ENCODE peak calls at places on chromosome 18, in six cellular contexts. D, O, M, N, J and R are unnamed samples.

GRCh38 chr18:28771849-28772248 is 594.9 kb upstream of the CDH2 start:
- DNase-seq in D (no peak), O (no peak), M (no peak), N (no peak), J (peak; percentile 6), R (no peak)

GRCh38 chr18:49002045-49002444 is 51.3 kb upstream of the SMAD7 start:
- DNase-seq in D (no peak), O (no peak), M (no peak), N (no peak), J (no peak), R (no peak)

GRCh38 chr18:8480506-8481328 is 128.5 kb upstream of the RAB12 start:
- DNase-seq in D (peak; percentile 61), O (peak; percentile 20), M (peak; percentile 55), N (no peak), J (peak; percentile 73), R (peak; percentile 66)

GRCh38 chr18:813405-814071 is 1.5 kb upstream of the YES1 start:
- DNase-seq in D (no peak), O (no peak), M (no peak), N (no peak), J (no peak), R (no peak)

GRCh38 chr18:61870151-61870550 is 22.7 kb downstream of the RNF152 start:
- DNase-seq in D (no peak), O (no peak), M (peak; percentile 99), N (no peak), J (peak; percentile 92), R (no peak)

GRCh38 chr18:46148810-46149209 is 44.6 kb downstream of the HAUS1 start:
- DNase-seq in D (peak; percentile 76), O (peak; percentile 56), M (peak; percentile 66), N (peak; percentile 43), J (peak; percentile 59), R (peak; percentile 37)

GRCh38 chr18:57984490-57985109 is 59.4 kb upstream of the NEDD4L start:
- DNase-seq in D (no peak), O (no peak), M (no peak), N (no peak), J (no peak), R (no peak)

GRCh38 chr18:9335255-9336045 is 877 bp downstream of the TWSG1 start:
- DNase-seq in D (no peak), O (no peak), M (no peak), N (no peak), J (peak; percentile 29), R (peak; percentile 46)

GRCh38 chr18:52152036-52152435 is 188.0 kb upstream of the DCC start:
- DNase-seq in D (no peak), O (no peak), M (no peak), N (no peak), J (no peak), R (no peak)

GRCh38 chr18:1102848-1103247 is 198.2 kb downstream of the ADCYAP1 start:
- DNase-seq in D (no peak), O (no peak), M (no peak), N (no peak), J (no peak), R (no peak)

GRCh38 chr18:7749001-7749391 is 181.9 kb downstream of the PTPRM start:
- DNase-seq in D (no peak), O (no peak), M (no peak), N (no peak), J (no peak), R (no peak)

GRCh38 chr18:48641981-48642380 is 103.2 kb downstream of the CTIF start:
- DNase-seq in D (no peak), O (no peak), M (no peak), N (no peak), J (peak; percentile 41), R (no peak)

GRCh38 chr18:22558945-22559385 is 141.2 kb upstream of the CTAGE1 start:
- DNase-seq in D (no peak), O (no peak), M (peak; percentile 84), N (no peak), J (peak; percentile 72), R (no peak)

GRCh38 chr18:45920367-45920766 is 46.8 kb downstream of the EPG5 start:
- DNase-seq in D (no peak), O (no peak), M (no peak), N (no peak), J (peak; percentile 62), R (no peak)

GRCh38 chr18:57649536-57650495 is 28.2 kb upstream of the NARS1 start:
- DNase-seq in D (no peak), O (no peak), M (no peak), N (no peak), J (peak; percentile 70), R (peak; percentile 45)

DNA sequence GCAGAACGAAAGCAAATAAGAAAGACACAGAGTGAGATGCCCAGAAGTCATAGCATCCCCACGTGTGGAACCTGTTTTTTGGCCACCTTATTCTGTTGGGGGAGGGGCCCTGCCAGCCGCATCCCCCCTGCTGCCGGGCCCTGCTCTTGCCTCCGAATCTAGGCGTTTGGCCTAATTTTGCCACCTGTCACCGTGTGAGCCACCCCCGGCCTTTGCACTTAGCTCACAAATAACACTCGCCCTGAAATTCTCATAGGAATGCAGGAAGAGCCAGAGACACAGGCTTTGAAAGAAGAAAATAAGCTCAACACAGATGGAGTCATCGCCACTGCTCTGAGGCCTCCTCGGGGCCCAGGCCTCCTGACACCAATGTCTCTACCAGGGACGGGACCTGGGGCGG is 522.6 kb upstream of the SALL3 start:
- DNase-seq in D (no peak), O (no peak), M (no peak), N (no peak), J (no peak), R (no peak)
- H4K91ac ChIP-seq in D (no peak overlapping the region), O (no peak overlapping the region), M (no peak overlapping the region), N (no peak overlapping the region), J (no peak overlapping the region), R (no peak overlapping the region)

GRCh38 chr18:73842795-73843394 is 304.7 kb downstream of the FBXO15 start:
- DNase-seq in D (peak; percentile 44), O (peak; percentile 37), M (peak; percentile 63), N (no peak), J (peak; percentile 65), R (peak; percentile 72)
- H3K4me2 ChIP-seq in D (no peak overlapping the region), O (no peak overlapping the region), M (peak overlapping the region; percentile 8), N (no peak overlapping the region), J (peak overlapping the region; percentile 91), R (no peak overlapping the region)

GRCh38 chr18:67516432-67517223 is at the start of gene DSEL:
- DNase-seq in D (peak; percentile 98), O (peak; percentile 91), M (peak; percentile 94), N (no peak), J (peak; percentile 94), R (peak; percentile 92)
- H3K18ac ChIP-seq in D (peak within 1 kb of the TSS; percentile 29), O (peak within 1 kb of the TSS; percentile 90), M (peak within 1 kb of the TSS; percentile 98), N (peak within 1 kb of the TSS; percentile 75), J (peak within 1 kb of the TSS; percentile 74), R (peak within 1 kb of the TSS; percentile 49)

GRCh38 chr18:50039736-50040135 is 155.2 kb downstream of the MYO5B start:
- DNase-seq in D (no peak), O (no peak), M (no peak), N (no peak), J (no peak), R (no peak)

GRCh38 chr18:50044402-50044801 is 150.5 kb downstream of the MYO5B start:
- DNase-seq in D (peak; percentile 35), O (no peak), M (no peak), N (no peak), J (no peak), R (no peak)

GRCh38 chr18:50042611-50043010 is 152.3 kb downstream of the MYO5B start:
- DNase-seq in D (peak; percentile 34), O (no peak), M (no peak), N (no peak), J (no peak), R (no peak)

DNA sequence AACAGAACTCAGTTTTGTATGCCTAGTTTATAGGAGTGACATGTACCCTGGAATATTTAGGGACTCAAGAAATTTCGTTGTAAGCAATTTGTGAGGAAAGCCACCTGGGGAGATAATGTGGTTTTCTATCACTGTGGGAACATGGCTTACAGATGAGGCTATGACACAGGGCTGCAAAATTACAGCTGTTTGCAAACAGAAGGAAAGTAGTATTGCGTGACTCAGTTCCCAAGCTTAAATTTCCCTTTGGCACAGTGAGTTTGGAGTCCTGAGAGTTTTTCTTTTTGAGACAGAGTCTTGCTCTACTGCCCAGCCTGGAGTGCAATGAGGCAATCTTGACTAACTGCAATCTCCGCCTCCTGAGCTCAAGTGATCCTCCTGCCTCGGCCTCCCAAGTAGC is 149.8 kb downstream of the MYO5B start:
- DNase-seq in D (no peak), O (no peak), M (peak; percentile 3), N (no peak), J (no peak), R (peak; percentile 82)
- H4K91ac ChIP-seq in D (no peak overlapping the region), O (no peak overlapping the region), M (no peak overlapping the region), N (no peak overlapping the region), J (no peak overlapping the region), R (no peak overlapping the region)

GRCh38 chr18:5521000-5521399 is 22.8 kb downstream of the EPB41L3 start:
- DNase-seq in D (no peak), O (no peak), M (no peak), N (no peak), J (no peak), R (no peak)

GRCh38 chr18:5518179-5518770 is 25.5 kb downstream of the EPB41L3 start:
- DNase-seq in D (no peak), O (no peak), M (no peak), N (no peak), J (no peak), R (no peak)

GRCh38 chr18:5518899-5519371 is 24.9 kb downstream of the EPB41L3 start:
- DNase-seq in D (no peak), O (no peak), M (no peak), N (no peak), J (peak; percentile 71), R (peak; percentile 75)

GRCh38 chr18:5520464-5520863 is 23.3 kb downstream of the EPB41L3 start:
- DNase-seq in D (no peak), O (no peak), M (no peak), N (no peak), J (no peak), R (no peak)

DNA sequence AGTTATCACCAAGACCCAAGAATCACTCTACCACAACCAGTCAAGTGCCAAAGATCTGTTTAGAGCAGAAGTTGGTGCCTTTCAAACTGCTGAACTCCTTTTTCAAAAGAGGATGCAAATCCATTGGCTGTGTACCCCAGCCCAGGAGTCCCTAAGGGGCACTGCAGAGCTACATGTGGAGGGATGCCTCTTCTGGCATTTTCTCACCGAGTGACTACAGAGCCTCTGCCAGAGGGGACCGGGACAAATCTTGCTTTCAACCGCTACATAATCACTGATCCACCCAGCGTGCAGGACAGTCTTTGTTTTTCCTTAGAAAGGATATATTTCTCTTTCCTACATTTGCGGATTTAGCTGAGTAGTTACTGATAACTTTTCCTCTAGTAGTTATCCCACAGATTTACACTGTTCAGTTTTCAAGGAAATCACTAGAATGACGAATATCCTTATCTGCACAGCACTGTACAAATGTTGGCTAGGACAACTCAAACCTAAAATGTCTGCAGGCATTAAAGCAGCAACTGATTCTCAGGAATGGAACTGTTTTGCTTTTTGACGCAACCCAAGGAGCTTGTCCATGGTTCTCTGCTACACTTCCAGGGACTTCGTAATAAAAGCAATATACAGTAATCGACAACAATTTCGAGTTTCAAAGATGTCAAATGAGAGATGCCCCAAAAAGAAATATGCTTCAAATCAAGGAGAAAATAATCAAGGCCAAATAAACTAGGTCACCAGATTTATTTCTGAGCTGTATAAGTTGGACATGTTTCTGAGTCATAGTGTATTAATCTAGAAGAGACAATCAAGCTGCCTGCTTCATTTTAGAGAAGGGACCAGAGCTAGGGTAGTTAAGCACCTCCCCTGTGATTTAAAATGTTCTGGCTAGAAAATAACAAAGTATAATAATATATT is 24.1 kb downstream of the EPB41L3 start:
- DNase-seq in D (no peak), O (no peak), M (no peak), N (no peak), J (peak; percentile 17), R (no peak)
- H3K4me2 ChIP-seq in D (no peak overlapping the region), O (no peak overlapping the region), M (no peak overlapping the region), N (no peak overlapping the region), J (no peak overlapping the region), R (no peak overlapping the region)

GRCh38 chr18:44683566-44683965 is 2.9 kb downstream of the SETBP1 start:
- DNase-seq in D (no peak), O (no peak), M (no peak), N (no peak), J (no peak), R (no peak)
- H3K18ac ChIP-seq in D (no peak overlapping the region), O (no peak overlapping the region), M (no peak overlapping the region), N (no peak overlapping the region), J (no peak overlapping the region), R (no peak overlapping the region)